ENCODE peak calls at places on chromosomes 3 and 15, in four cellular contexts. I is mesothelial cell of epicardium, A is transverse colon, L is HTR-8/SVneo. M is an unnamed sample.

GRCh38 chr15:67413770-67414429 is 107.0 kb upstream of the C15orf61 start:
- DNase-seq in L (peak), A (no peak), I (no peak), M (no peak)

GRCh38 chr3:101695779-101696372 is 9.4 kb upstream of the RPL24 start:
- DNase-seq in A (no peak), L (no peak), I (no peak), M (no peak)

GRCh38 chr3:20648294-20648693 is 462.3 kb upstream of the SGO1 start:
- DNase-seq in L (peak), I (no peak), A (no peak), M (no peak)

GRCh38 chr3:55143928-55144671 is 216.2 kb upstream of the LRTM1 start:
- DNase-seq in A (no peak), L (peak), I (no peak), M (no peak)

GRCh38 chr15:72195101-72195511 is 2.5 kb downstream of the GRAMD2A start:
- DNase-seq in A (no peak), L (no peak), I (no peak), M (no peak)

GRCh38 chr3:197085137-197085536 is 55.5 kb upstream of the MELTF start:
- DNase-seq in I (no peak), L (no peak), A (no peak), M (no peak)

GRCh38 chr3:117101697-117102096 is 392.1 kb downstream of the TUSC7 start:
- DNase-seq in I (no peak), L (no peak), A (no peak), M (no peak)

GRCh38 chr3:141368062-141368924 is at the start of gene ZBTB38:
- DNase-seq in L (peak), A (peak), I (peak), M (no peak)

GRCh38 chr15:55835866-55836265 is 92.9 kb upstream of the PRTG start:
- DNase-seq in A (no peak), L (no peak), I (no peak), M (no peak)

GRCh38 chr3:157700405-157700804 is 197.2 kb upstream of the VEPH1 start:
- DNase-seq in L (no peak), I (no peak), A (no peak), M (no peak)

GRCh38 chr3:79039192-79039591 is 728.6 kb downstream of the ROBO1 start:
- DNase-seq in I (no peak), A (no peak), L (no peak), M (no peak)

M was measured in Panc1.